ENCODE peak calls at places on chromosomes 2 and 18, in ten cellular contexts. S is fibroblast of lung; T is MM.1S; G is effector memory CD4-positive, alpha-beta T cell; N is left ventricle myocardium inferior; A is thyroid gland; X is Panc1; E is adrenal gland; K is neuronal stem cell; D is GM23248. C is an unnamed sample.

GRCh38 chr2:140601342-140601741 is 1529.5 kb downstream of the LRP1B start:
- DNase-seq in S (no peak), T (no peak), G (no peak), N (no peak), A (no peak), X (no peak), E (no peak), K (no peak), D (no peak), C (no peak)

GRCh38 chr2:55232863-55233657 is 572 bp downstream of the RPS27A start:
- DNase-seq in S (peak; percentile 33), T (peak; percentile 45), G (peak; percentile 53), N (no peak), A (peak; percentile 74), X (no peak), E (peak; percentile 58), K (no peak), D (peak; percentile 65), C (peak; percentile 57)

GRCh38 chr18:986071-986470 is 81.4 kb downstream of the ADCYAP1 start:
- DNase-seq in S (peak; percentile 52), T (no peak), G (no peak), N (no peak), A (no peak), X (no peak), E (no peak), K (no peak), D (no peak), C (no peak)

GRCh38 chr2:42047488-42048317 is at the start of gene PKDCC:
- DNase-seq in S (peak; percentile 83), T (peak; percentile 82), G (peak; percentile 26), N (peak; percentile 90), A (peak; percentile 80), X (no peak), E (peak; percentile 85), K (peak; percentile 88), D (peak; percentile 86), C (peak; percentile 20)

GRCh38 chr2:217906787-217907186 is 96.0 kb downstream of the TNS1 start:
- DNase-seq in S (no peak), T (no peak), G (no peak), N (no peak), A (no peak), X (no peak), E (peak; percentile 43), K (no peak), D (peak; percentile 37), C (no peak)

GRCh38 chr2:222433381-222434173 is 9.2 kb downstream of the SGPP2 start:
- DNase-seq in S (no peak), T (no peak), G (no peak), N (no peak), A (peak; percentile 63), X (no peak), E (no peak), K (no peak), D (no peak), C (no peak)

GRCh38 chr2:219207254-219207883 is 787 bp downstream of the ZFAND2B start:
- DNase-seq in S (no peak), T (no peak), G (no peak), N (no peak), A (no peak), X (no peak), E (no peak), K (no peak), D (no peak), C (no peak)

GRCh38 chr2:37837576-37838335 is 87.3 kb upstream of the RMDN2 start:
- DNase-seq in S (no peak), T (no peak), G (no peak), N (peak; percentile 32), A (no peak), X (no peak), E (no peak), K (no peak), D (no peak), C (peak; percentile 12)

GRCh38 chr18:34767601-34768027 is 57.5 kb downstream of the DTNA start:
- DNase-seq in S (peak; percentile 91), T (no peak), G (no peak), N (no peak), A (no peak), X (peak; percentile 7), E (no peak), K (no peak), D (peak; percentile 94), C (no peak)

GRCh38 chr2:240401781-240402551 is 33.5 kb upstream of the GPC1 start:
- DNase-seq in S (no peak), T (no peak), G (no peak), N (no peak), A (no peak), X (no peak), E (no peak), K (no peak), D (no peak), C (no peak)

GRCh38 chr18:54672846-54673475 is 81.9 kb downstream of the DYNAP start:
- DNase-seq in S (peak; percentile 73), T (no peak), G (no peak), N (no peak), A (no peak), X (peak; percentile 28), E (no peak), K (peak; percentile 38), D (no peak), C (no peak)

GRCh38 chr18:7940976-7941375 is 373.9 kb downstream of the PTPRM start:
- DNase-seq in S (no peak), T (no peak), G (no peak), N (no peak), A (no peak), X (no peak), E (no peak), K (peak; percentile 23), D (no peak), C (no peak)

GRCh38 chr2:105344704-105345345 is 7.5 kb downstream of the C2orf49 start:
- DNase-seq in S (no peak), T (peak; percentile 35), G (no peak), N (no peak), A (no peak), X (no peak), E (no peak), K (no peak), D (peak; percentile 74), C (no peak)

GRCh38 chr2:170696006-170696405 is 19.1 kb upstream of the SP5 start:
- DNase-seq in S (no peak), T (no peak), G (no peak), N (no peak), A (no peak), X (no peak), E (no peak), K (no peak), D (no peak), C (no peak)

GRCh38 chr2:1162768-1163584 is 212.3 kb downstream of the SNTG2 start:
- DNase-seq in S (no peak), T (no peak), G (no peak), N (peak; percentile 16), A (no peak), X (no peak), E (no peak), K (no peak), D (no peak), C (peak; percentile 44)

DNA sequence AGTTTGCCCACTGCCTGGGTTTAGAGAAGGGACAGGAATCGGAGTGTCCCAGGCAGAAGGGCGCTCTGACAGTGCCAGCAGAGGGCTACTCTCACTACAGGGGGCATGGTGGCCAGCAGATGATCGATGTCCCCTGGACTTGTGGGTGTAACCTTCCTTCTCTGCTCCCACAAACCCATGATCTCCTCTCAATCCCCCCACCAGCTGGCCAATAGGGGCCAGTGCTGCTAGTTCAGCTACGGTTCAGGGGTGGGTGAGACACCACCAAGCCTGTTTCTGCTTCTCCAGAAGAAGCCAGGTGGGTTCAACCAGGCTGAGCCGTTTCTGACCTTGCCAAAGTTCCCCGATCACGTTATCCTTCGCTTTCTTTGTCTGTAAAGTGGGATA is 1.3 kb downstream of the NPPC start:
- DNase-seq in S (no peak), T (no peak), G (no peak), N (peak; percentile 9), A (no peak), X (no peak), E (no peak), K (peak; percentile 12), D (no peak), C (no peak)
- H3K27me3 ChIP-seq in S (peaks cover 48% of the 10 kb centered on the region), T (no peaks in the 10 kb centered on the region), G (peaks cover 41% of the 10 kb centered on the region), N (peaks cover 98% of the 10 kb centered on the region), A (no peaks in the 10 kb centered on the region), X (no peaks in the 10 kb centered on the region), E (peaks cover 44% of the 10 kb centered on the region), K (peaks cover 50% of the 10 kb centered on the region), D (peaks cover 34% of the 10 kb centered on the region), C (peaks cover 4% of the 10 kb centered on the region)

GRCh38 chr2:48545244-48545643 is 15.3 kb downstream of the STON1 start:
- DNase-seq in S (no peak), T (no peak), G (no peak), N (no peak), A (no peak), X (no peak), E (no peak), K (no peak), D (peak; percentile 20), C (no peak)
- H3K4me3 ChIP-seq in S (no peak overlapping the region), T (no peak overlapping the region), G (no peak overlapping the region), N (no peak overlapping the region), A (no peak overlapping the region), X (no peak overlapping the region), E (no peak overlapping the region), K (no peak overlapping the region), D (no peak overlapping the region), C (no peak overlapping the region)

GRCh38 chr2:216501854-216502253 is 3.2 kb downstream of the RPL37A start:
- DNase-seq in S (no peak), T (no peak), G (no peak), N (no peak), A (no peak), X (no peak), E (no peak), K (no peak), D (no peak), C (no peak)

GRCh38 chr2:216498418-216499413 is at the start of gene RPL37A:
- DNase-seq in S (peak; percentile 95), T (peak; percentile 96), G (peak; percentile 85), N (peak; percentile 93), A (peak; percentile 94), X (peak; percentile 86), E (peak; percentile 94), K (peak; percentile 90), D (peak; percentile 97), C (peak; percentile 90)

GRCh38 chr2:216499641-216500218 is 1.1 kb downstream of the RPL37A start:
- DNase-seq in S (peak; percentile 25), T (no peak), G (no peak), N (no peak), A (no peak), X (no peak), E (no peak), K (no peak), D (peak; percentile 41), C (no peak)

GRCh38 chr2:216502776-216503629 is 4.4 kb downstream of the RPL37A start:
- DNase-seq in S (no peak), T (no peak), G (no peak), N (no peak), A (no peak), X (no peak), E (no peak), K (no peak), D (no peak), C (no peak)

GRCh38 chr2:216500572-216500971 is 1.9 kb downstream of the RPL37A start:
- DNase-seq in S (no peak), T (no peak), G (no peak), N (no peak), A (no peak), X (no peak), E (no peak), K (no peak), D (no peak), C (no peak)
- H3K4me1 ChIP-seq in S (peaks cover 8% of the 10 kb centered on the region), T (peaks cover 16% of the 10 kb centered on the region), G (peaks cover 20% of the 10 kb centered on the region), N (peaks cover 61% of the 10 kb centered on the region), A (peaks cover 21% of the 10 kb centered on the region), X (peaks cover 20% of the 10 kb centered on the region), E (peaks cover 25% of the 10 kb centered on the region), K (peaks cover 10% of the 10 kb centered on the region), D (peaks cover 47% of the 10 kb centered on the region), C (peaks cover 36% of the 10 kb centered on the region)

GRCh38 chr18:12253517-12254136 is 534 bp upstream of the CIDEA start:
- DNase-seq in S (no peak), T (no peak), G (no peak), N (peak; percentile 49), A (peak; percentile 54), X (no peak), E (peak; percentile 66), K (no peak), D (no peak), C (no peak)
- H3K27me3 ChIP-seq in S (peaks cover 25% of the 10 kb centered on the region), T (peaks cover 18% of the 10 kb centered on the region), G (peaks cover 3% of the 10 kb centered on the region), N (peaks cover 50% of the 10 kb centered on the region), A (peaks cover 10% of the 10 kb centered on the region), X (no peaks in the 10 kb centered on the region), E (peaks cover 35% of the 10 kb centered on the region), K (peaks cover 88% of the 10 kb centered on the region), D (peaks cover 25% of the 10 kb centered on the region), C (peaks cover 2% of the 10 kb centered on the region)

C was measured in CD4-positive, CD25-positive, alpha-beta regulatory T cell.